ENCODE peak calls at places on chromosomes 7 and 10, in eight cellular contexts. W is heart left ventricle, B is Right ventricle myocardium inferior, I is GM04504, T is mammary epithelial cell, H is NCI-H2081, Y is foreskin fibroblast, O is WERI-Rb-1. J is an unnamed sample.

GRCh38 chr10:78730754-78731153 is 338.0 kb upstream of the ZMIZ1 start:
- DNase-seq in H (no peak), I (no peak), B (no peak), Y (no peak), W (no peak), T (no peak), O (no peak), J (no peak)

GRCh38 chr7:106812027-106812643 is 52.9 kb upstream of the PIK3CG start:
- DNase-seq in W (no peak), T (no peak), O (no peak), I (no peak), Y (no peak), B (no peak), H (no peak), J (no peak)

GRCh38 chr7:32154797-32155196 is 84.6 kb upstream of the PDE1C start:
- DNase-seq in H (no peak), W (peak; percentile 78), B (peak; percentile 73), T (no peak), O (no peak), I (no peak), Y (peak; percentile 52), J (peak; percentile 76)

GRCh38 chr10:76329891-76330575 is 898.6 kb downstream of the LRMDA start:
- DNase-seq in I (no peak), W (no peak), O (no peak), H (no peak), B (no peak), Y (peak; percentile 78), T (peak; percentile 54), J (no peak)

GRCh38 chr10:110286841-110287240 is 17.9 kb downstream of the SMNDC1 start:
- DNase-seq in Y (no peak), I (no peak), T (peak; percentile 42), W (no peak), H (no peak), B (no peak), O (no peak), J (no peak)

GRCh38 chr10:131098416-131098952 is 213.0 kb downstream of the TCERG1L start:
- DNase-seq in O (no peak), B (no peak), I (no peak), Y (no peak), W (no peak), T (no peak), H (no peak), J (no peak)

GRCh38 chr10:114245128-114245791 is 6.2 kb downstream of the VWA2 start:
- DNase-seq in W (no peak), T (peak; percentile 97), B (no peak), H (no peak), Y (no peak), I (no peak), O (no peak), J (no peak)

GRCh38 chr10:126562209-126562680 is 108.2 kb downstream of the C10orf90 start:
- DNase-seq in Y (no peak), H (no peak), O (no peak), W (no peak), B (no peak), T (no peak), I (no peak), J (no peak)

GRCh38 chr10:120905268-120905667 is 54.1 kb downstream of the WDR11 start:
- DNase-seq in O (no peak), I (no peak), W (no peak), Y (no peak), H (no peak), B (no peak), T (no peak), J (no peak)

GRCh38 chr10:31940839-31941653 is 12.4 kb upstream of the ARHGAP12 start:
- DNase-seq in B (no peak), H (no peak), T (peak; percentile 98), I (peak; percentile 94), O (no peak), W (no peak), Y (peak; percentile 98), J (no peak)

GRCh38 chr10:100014129-100014762 is 4.5 kb upstream of the DNMBP start:
- DNase-seq in B (no peak), O (no peak), H (peak; percentile 1), Y (no peak), W (no peak), T (no peak), I (no peak), J (no peak)

GRCh38 chr7:48251766-48252165 is 80.5 kb downstream of the ABCA13 start:
- DNase-seq in O (no peak), T (peak; percentile 78), Y (no peak), I (no peak), W (no peak), B (no peak), H (no peak), J (no peak)

GRCh38 chr10:131452926-131453771 is 141.6 kb upstream of the TCERG1L start:
- DNase-seq in W (no peak), B (no peak), O (peak; percentile 40), Y (no peak), T (no peak), I (no peak), H (no peak), J (peak; percentile 27)

J was measured in heart right ventricle.